ENCODE peak calls at places on chromosome 11, in seven cellular contexts. A is fibroblast of lung; X is stimulated activated CD8-positive, alpha-beta memory T cell treated with anti-CD3 and anti-CD28 coated beads, Interleukin-15, amount 100 ng/mL, for 1 hour; S is coronary artery; L is progenitor cell of endocrine pancreas; M is ELR; U is mucosa of descending colon. R is an unnamed sample.

GRCh38 chr11:75445315-75445953 is 12.4 kb upstream of the KLHL35 start:
- DNase-seq in L (peak; percentile 69), X (peak; percentile 75), S (no peak), M (peak; percentile 67), A (peak; percentile 46), U (peak; percentile 85), R (peak; percentile 60)

GRCh38 chr11:72418834-72419560 is 15.3 kb downstream of the CLPB start:
- DNase-seq in X (no peak), A (no peak), L (no peak), S (peak; percentile 17), M (no peak), U (no peak), R (no peak)

GRCh38 chr11:17767301-17767885 is 32.8 kb downstream of the KCNC1 start:
- DNase-seq in A (no peak), M (no peak), U (no peak), X (no peak), S (no peak), L (no peak), R (no peak)

GRCh38 chr11:17887779-17888178 is 125.1 kb downstream of the SERGEF start:
- DNase-seq in L (no peak), U (no peak), S (no peak), M (no peak), A (no peak), X (no peak), R (no peak)

GRCh38 chr11:69642913-69643632 is 2.1 kb downstream of the CCND1 start:
- DNase-seq in S (peak; percentile 84), U (peak; percentile 79), X (peak; percentile 44), M (peak; percentile 77), L (peak; percentile 74), A (peak; percentile 82), R (peak; percentile 72)

GRCh38 chr11:12125609-12126149 is 15.3 kb downstream of the MICAL2 start:
- DNase-seq in S (no peak), A (no peak), L (no peak), X (no peak), U (no peak), M (peak; percentile 54), R (peak; percentile 84)

GRCh38 chr11:13183094-13183825 is 94.3 kb upstream of the BMAL1 start:
- DNase-seq in A (peak; percentile 61), X (no peak), U (peak; percentile 18), L (no peak), S (no peak), M (peak; percentile 69), R (peak; percentile 52)

GRCh38 chr11:61782841-61783240 is 9.6 kb downstream of the TMEM258 start:
- DNase-seq in M (peak; percentile 25), A (no peak), S (no peak), X (no peak), L (no peak), U (no peak), R (no peak)

R was measured in mesenchymal stem cell.